ENCODE peak calls at places on chromosomes 4 and X, in four cellular contexts. One of them, this sample, is unnamed.

GRCh38 chrX:106811131-106811910 is 8.8 kb downstream of the TBC1D8B start:
- DNase-seq in SK-N-MC: no peak
- DNase-seq in spleen: no peak
- DNase-seq in transverse colon: no peak
- DNase-seq in this sample: no peak

GRCh38 chrX:42375080-42375479 is 402.9 kb downstream of the PPP1R2C start:
- DNase-seq in spleen: no peak
- DNase-seq in transverse colon: no peak
- DNase-seq in SK-N-MC: no peak
- DNase-seq in this sample: no peak

GRCh38 chr4:121156822-121157769 is 7.0 kb downstream of the TNIP3 start:
- DNase-seq in transverse colon: peak
- DNase-seq in spleen: peak
- DNase-seq in SK-N-MC: no peak
- DNase-seq in this sample: peak

GRCh38 chr4:123977623-123978022 is 581.0 kb downstream of the SPRY1 start:
- DNase-seq in spleen: no peak
- DNase-seq in SK-N-MC: no peak
- DNase-seq in transverse colon: no peak
- DNase-seq in this sample: no peak

GRCh38 chrX:66677430-66677829 is 38.6 kb upstream of the EDA2R start:
- DNase-seq in transverse colon: no peak
- DNase-seq in SK-N-MC: no peak
- DNase-seq in spleen: no peak
- DNase-seq in this sample: no peak

GRCh38 chr4:77120888-77121508 is 36.0 kb upstream of the CCNG2 start:
- DNase-seq in SK-N-MC: no peak
- DNase-seq in transverse colon: no peak
- DNase-seq in spleen: no peak
- DNase-seq in this sample: no peak

GRCh38 chrX:142089193-142089592 is 115.9 kb downstream of the MAGEC2 start:
- DNase-seq in transverse colon: no peak
- DNase-seq in spleen: no peak
- DNase-seq in SK-N-MC: no peak
- DNase-seq in this sample: no peak

GRCh38 chr4:83340692-83341343 is 6.2 kb upstream of the HPSE start:
- DNase-seq in spleen: no peak
- DNase-seq in SK-N-MC: no peak
- DNase-seq in transverse colon: no peak
- DNase-seq in this sample: no peak

GRCh38 chrX:122890729-122891128 is 293.3 kb upstream of the GRIA3 start:
- DNase-seq in transverse colon: no peak
- DNase-seq in SK-N-MC: no peak
- DNase-seq in spleen: no peak
- DNase-seq in this sample: no peak

GRCh38 chr4:26161030-26161824 is 159.6 kb upstream of the RBPJ start:
- DNase-seq in spleen: no peak
- DNase-seq in SK-N-MC: no peak
- DNase-seq in transverse colon: no peak
- DNase-seq in this sample: no peak

GRCh38 chrX:63350551-63350950 is 581 bp downstream of the SPIN4 start:
- DNase-seq in transverse colon: peak
- DNase-seq in SK-N-MC: no peak
- DNase-seq in spleen: peak
- DNase-seq in this sample: no peak

GRCh38 chr4:169103966-169104412 is 93.9 kb upstream of the CBR4 start:
- DNase-seq in spleen: no peak
- DNase-seq in SK-N-MC: no peak
- DNase-seq in transverse colon: no peak
- DNase-seq in this sample: no peak

GRCh38 chrX:112368371-112368770 is 285.8 kb upstream of the TRPC5 start:
- DNase-seq in SK-N-MC: no peak
- DNase-seq in transverse colon: no peak
- DNase-seq in spleen: no peak
- DNase-seq in this sample: no peak

GRCh38 chrX:46317158-46317557 is 228.1 kb downstream of the ZNF674 start:
- DNase-seq in transverse colon: no peak
- DNase-seq in SK-N-MC: no peak
- DNase-seq in spleen: no peak
- DNase-seq in this sample: no peak

GRCh38 chr4:142728209-142728608 is 117.9 kb downstream of the INPP4B start:
- DNase-seq in spleen: no peak
- DNase-seq in SK-N-MC: no peak
- DNase-seq in transverse colon: no peak
- DNase-seq in this sample: no peak

GRCh38 chrX:100643943-100644587 is at the start of gene SRPX2:
- DNase-seq in spleen: no peak
- DNase-seq in SK-N-MC: no peak
- DNase-seq in transverse colon: peak
- DNase-seq in this sample: no peak

GRCh38 chrX:100643212-100643611 is 787 bp upstream of the SRPX2 start:
- DNase-seq in SK-N-MC: no peak
- DNase-seq in transverse colon: no peak
- DNase-seq in spleen: no peak
- DNase-seq in this sample: no peak

GRCh38 chrX:100647095-100647494 is 3.1 kb downstream of the SRPX2 start:
- DNase-seq in SK-N-MC: no peak
- DNase-seq in spleen: no peak
- DNase-seq in transverse colon: no peak
- DNase-seq in this sample: no peak

GRCh38 chrX:100647739-100648138 is 3.7 kb downstream of the SRPX2 start:
- DNase-seq in SK-N-MC: no peak
- DNase-seq in transverse colon: no peak
- DNase-seq in spleen: no peak
- DNase-seq in this sample: no peak

GRCh38 chrX:100645106-100645505 is 1.1 kb downstream of the SRPX2 start:
- DNase-seq in transverse colon: no peak
- DNase-seq in spleen: no peak
- DNase-seq in SK-N-MC: no peak
- DNase-seq in this sample: no peak
- H3K27ac ChIP-seq in transverse colon: peak
- H3K27ac ChIP-seq in spleen: peak
- H3K27ac ChIP-seq in SK-N-MC: no peak
- H3K27ac ChIP-seq in this sample: no peak

DNA sequence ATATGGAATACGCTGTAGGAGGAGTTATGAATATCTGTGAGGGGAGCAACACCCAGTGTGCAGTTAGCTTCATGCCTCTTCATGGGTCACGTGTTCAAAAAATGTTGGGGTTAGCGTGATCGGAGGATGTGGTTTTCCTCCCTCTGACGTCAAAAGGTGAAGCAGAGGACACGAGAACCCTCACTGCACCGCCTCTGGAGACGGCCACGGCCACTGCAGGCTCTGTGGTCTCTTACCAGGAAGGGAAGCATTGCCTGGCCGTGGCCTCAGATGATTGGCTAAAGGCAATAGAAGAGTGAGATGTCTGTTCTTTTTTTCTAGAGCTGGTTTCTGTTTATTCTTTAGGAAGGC is 28.9 kb downstream of the HTT-AS start:
- DNase-seq in SK-N-MC: no peak
- DNase-seq in spleen: peak
- DNase-seq in transverse colon: peak
- DNase-seq in this sample: peak
- TF ChIP-seq POLR2AphosphoS5 in SK-N-MC: no peak
- TF ChIP-seq POLR2AphosphoS5 in spleen: peak
- TF ChIP-seq POLR2AphosphoS5 in transverse colon: no peak
- TF ChIP-seq POLR2AphosphoS5 in this sample: peak

DNA sequence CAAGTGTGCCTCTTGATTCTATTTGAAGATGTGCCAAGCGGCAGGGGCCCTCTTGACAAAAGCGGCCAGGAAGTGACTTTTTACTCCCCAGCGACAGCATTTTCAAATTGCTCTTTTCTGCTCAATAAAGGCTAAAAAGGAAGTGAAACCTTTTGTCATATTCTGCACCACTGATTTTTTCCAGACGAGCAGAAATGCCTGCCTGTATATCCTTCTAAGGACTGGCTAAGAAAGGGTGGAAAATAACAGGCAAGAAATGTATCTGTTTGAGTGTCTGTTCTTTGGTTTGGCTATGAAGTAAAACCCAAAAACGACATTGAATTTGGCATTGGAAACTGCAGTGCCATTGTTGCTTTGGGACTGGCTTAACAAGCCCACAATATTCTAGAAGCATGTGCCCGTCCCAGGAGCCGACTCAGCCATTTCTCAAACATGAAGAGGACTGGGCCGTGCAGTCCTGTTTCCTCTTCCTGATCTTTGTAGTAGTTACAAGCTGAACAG is 25.5 kb downstream of the TMSB4X start:
- DNase-seq in transverse colon: no peak
- DNase-seq in spleen: no peak
- DNase-seq in SK-N-MC: no peak
- DNase-seq in this sample: peak
- H3K27ac ChIP-seq in transverse colon: peak
- H3K27ac ChIP-seq in spleen: peak
- H3K27ac ChIP-seq in SK-N-MC: no peak
- H3K27ac ChIP-seq in this sample: peak

DNA sequence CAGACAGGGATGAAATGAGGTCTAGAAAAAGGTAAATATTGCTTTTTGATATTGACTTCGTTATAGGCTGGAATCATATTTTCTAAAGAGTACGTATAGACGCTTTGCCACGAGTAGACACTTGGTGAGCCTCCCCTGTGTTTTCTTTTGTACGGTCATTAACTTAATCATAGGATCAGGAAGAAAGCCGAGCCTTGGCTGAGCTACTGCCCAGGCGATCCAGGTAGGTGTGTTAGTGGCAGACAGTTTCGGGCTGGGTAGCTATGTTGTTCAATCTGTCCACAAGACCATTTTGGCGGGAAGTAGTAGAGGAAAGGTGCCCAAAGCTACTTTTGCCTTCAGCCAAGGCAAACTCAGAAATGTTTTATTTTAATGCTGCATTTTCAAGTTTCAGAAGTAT is 8.8 kb downstream of the PRDM8 start:
- DNase-seq in transverse colon: no peak
- DNase-seq in SK-N-MC: no peak
- DNase-seq in spleen: no peak
- DNase-seq in this sample: no peak
- TF ChIP-seq POLR2AphosphoS5 in transverse colon: no peak
- TF ChIP-seq POLR2AphosphoS5 in SK-N-MC: no peak
- TF ChIP-seq POLR2AphosphoS5 in spleen: no peak
- TF ChIP-seq POLR2AphosphoS5 in this sample: no peak

DNA sequence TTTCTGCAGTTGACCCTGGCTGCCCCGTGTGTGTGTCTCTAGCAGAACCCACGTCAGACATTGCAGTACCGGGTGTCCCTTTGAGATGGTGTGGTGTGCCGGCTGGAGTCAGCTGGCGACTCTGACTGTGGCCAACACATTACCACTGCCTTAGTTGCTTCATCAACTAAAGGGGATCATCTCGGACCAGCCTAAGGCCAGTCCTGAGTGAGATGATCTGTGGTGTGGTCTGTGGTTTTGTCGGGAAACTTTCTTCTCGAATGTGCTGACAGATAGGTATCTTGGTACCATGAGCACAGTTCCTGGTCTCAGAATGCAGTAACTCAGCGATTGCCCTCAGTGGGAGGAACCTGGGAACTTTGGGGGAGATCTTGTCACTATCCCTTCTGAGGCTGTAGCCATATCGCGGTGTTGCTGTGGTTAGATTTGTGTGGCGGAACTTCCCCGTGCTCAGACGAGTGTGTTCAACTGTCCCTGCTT is 15.8 kb downstream of the TBC1D14 start:
- DNase-seq in spleen: no peak
- DNase-seq in transverse colon: no peak
- DNase-seq in SK-N-MC: no peak
- DNase-seq in this sample: peak
- H3K27ac ChIP-seq in spleen: peak
- H3K27ac ChIP-seq in transverse colon: peak
- H3K27ac ChIP-seq in SK-N-MC: no peak
- H3K27ac ChIP-seq in this sample: peak

GRCh38 chr4:187547281-187547680 is 448.3 kb upstream of the ZFP42 start:
- DNase-seq in transverse colon: no peak
- DNase-seq in SK-N-MC: no peak
- DNase-seq in spleen: no peak
- DNase-seq in this sample: no peak
- TF ChIP-seq POLR2AphosphoS5 in transverse colon: no peak
- TF ChIP-seq POLR2AphosphoS5 in SK-N-MC: no peak
- TF ChIP-seq POLR2AphosphoS5 in spleen: no peak
- TF ChIP-seq POLR2AphosphoS5 in this sample: no peak

DNA sequence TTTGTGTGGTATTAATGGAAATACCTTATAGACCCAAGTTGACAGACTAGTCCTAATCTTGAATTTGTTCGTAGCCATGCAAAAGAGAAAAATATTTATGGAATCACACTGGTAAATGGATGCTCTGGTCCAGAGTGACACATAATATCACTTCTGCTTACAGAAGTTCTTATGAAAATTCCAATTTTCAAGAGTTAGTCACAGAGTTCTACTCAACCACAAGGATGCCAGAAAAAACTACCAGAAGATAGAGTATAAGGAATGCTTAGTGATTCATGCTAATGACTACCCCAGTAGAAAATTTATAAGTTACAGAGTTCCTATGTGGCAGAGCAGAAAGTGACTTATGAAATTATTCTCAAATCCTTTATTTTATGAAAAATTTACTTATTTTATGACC is 1384.8 kb downstream of the FAM133A start:
- DNase-seq in spleen: no peak
- DNase-seq in SK-N-MC: no peak
- DNase-seq in transverse colon: no peak
- DNase-seq in this sample: no peak
- H3K27ac ChIP-seq in spleen: no peak
- H3K27ac ChIP-seq in SK-N-MC: no peak
- H3K27ac ChIP-seq in transverse colon: no peak
- H3K27ac ChIP-seq in this sample: no peak

GRCh38 chr4:140240237-140240636 is 86.3 kb upstream of the MAML3 start:
- DNase-seq in SK-N-MC: no peak
- DNase-seq in spleen: no peak
- DNase-seq in transverse colon: no peak
- DNase-seq in this sample: no peak

GRCh38 chr4:140242357-140243284 is 88.6 kb upstream of the MAML3 start:
- DNase-seq in spleen: no peak
- DNase-seq in SK-N-MC: no peak
- DNase-seq in transverse colon: peak
- DNase-seq in this sample: peak

GRCh38 chr4:140246216-140246615 is 92.2 kb upstream of the MAML3 start:
- DNase-seq in spleen: no peak
- DNase-seq in transverse colon: no peak
- DNase-seq in SK-N-MC: no peak
- DNase-seq in this sample: no peak

GRCh38 chr4:140244328-140244727 is 90.3 kb upstream of the MAML3 start:
- DNase-seq in SK-N-MC: no peak
- DNase-seq in spleen: no peak
- DNase-seq in transverse colon: no peak
- DNase-seq in this sample: no peak

DNA sequence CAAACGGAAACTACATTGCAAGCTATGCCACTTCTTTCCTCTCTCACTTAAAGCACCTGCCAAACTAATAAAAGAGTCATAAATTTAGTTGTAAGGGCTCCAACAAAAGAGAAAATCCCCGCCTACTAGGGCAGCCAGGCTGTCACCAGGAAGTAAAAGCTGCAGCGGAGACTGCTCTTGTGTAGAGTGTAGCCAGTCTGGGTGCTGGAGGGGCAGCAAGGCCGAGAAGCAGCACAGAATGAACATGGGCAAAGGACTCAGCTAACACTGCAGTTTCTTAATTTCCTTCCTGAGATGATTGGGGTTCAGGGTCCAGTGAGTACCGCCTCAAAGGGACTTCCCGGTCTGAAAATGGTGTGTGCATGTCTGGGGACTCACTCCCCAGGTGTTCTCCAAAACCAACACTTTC is 89.4 kb upstream of the MAML3 start:
- DNase-seq in spleen: peak
- DNase-seq in transverse colon: peak
- DNase-seq in SK-N-MC: no peak
- DNase-seq in this sample: peak
- TF ChIP-seq POLR2AphosphoS5 in spleen: peak
- TF ChIP-seq POLR2AphosphoS5 in transverse colon: peak
- TF ChIP-seq POLR2AphosphoS5 in SK-N-MC: peak
- TF ChIP-seq POLR2AphosphoS5 in this sample: no peak

This sample was measured in HL-60.